ENCODE peak calls at places on chromosomes 12 and 14, in six cellular contexts. C is CD8-positive, alpha-beta memory T cell; Y is neuronal stem cell; B is effector memory CD4-positive, alpha-beta T cell; H is HCT116; W is suprapubic skin. K is an unnamed sample.

GRCh38 chr12:96427269-96427729 is 27.1 kb upstream of the CDK17 start:
- DNase-seq in C (no peak), Y (peak; percentile 11), B (no peak), H (peak; percentile 54), W (peak; percentile 84), K (no peak)

GRCh38 chr12:19496249-19497208 is 57.2 kb downstream of the AEBP2 start:
- DNase-seq in C (no peak), Y (no peak), B (no peak), H (no peak), W (no peak), K (no peak)

GRCh38 chr14:74863274-74863673 is 12.7 kb downstream of the PROX2 start:
- DNase-seq in C (no peak), Y (no peak), B (no peak), H (no peak), W (no peak), K (peak; percentile 41)

GRCh38 chr12:49537709-49538601 is 875 bp upstream of the KCNH3 start:
- DNase-seq in C (peak; percentile 23), Y (no peak), B (no peak), H (no peak), W (no peak), K (no peak)

GRCh38 chr14:100894416-100894815 is 9.1 kb downstream of the RTL1 start:
- DNase-seq in C (no peak), Y (no peak), B (no peak), H (no peak), W (no peak), K (no peak)

GRCh38 chr12:90343966-90344365 is 611.0 kb downstream of the CCER1 start:
- DNase-seq in C (no peak), Y (no peak), B (no peak), H (no peak), W (no peak), K (no peak)

GRCh38 chr14:71361335-71361734 is 454.1 kb downstream of the PCNX1 start:
- DNase-seq in C (no peak), Y (no peak), B (no peak), H (no peak), W (no peak), K (no peak)

GRCh38 chr12:131923260-131923659 is 5.8 kb upstream of the PUS1 start:
- DNase-seq in C (no peak), Y (no peak), B (no peak), H (no peak), W (no peak), K (no peak)

GRCh38 chr12:32926963-32927362 is 30.4 kb upstream of the PKP2 start:
- DNase-seq in C (no peak), Y (no peak), B (no peak), H (no peak), W (no peak), K (no peak)

GRCh38 chr14:64209428-64210165 is 84.6 kb downstream of the ESR2 start:
- DNase-seq in C (no peak), Y (no peak), B (no peak), H (no peak), W (no peak), K (no peak)

GRCh38 chr14:55721353-55721752 is 141.3 kb downstream of the KTN1 start:
- DNase-seq in C (no peak), Y (no peak), B (no peak), H (peak; percentile 22), W (no peak), K (no peak)

GRCh38 chr14:88184956-88185355 is 138.1 kb downstream of the KCNK10 start:
- DNase-seq in C (no peak), Y (no peak), B (no peak), H (no peak), W (no peak), K (no peak)

GRCh38 chr12:12513416-12514006 is 49.2 kb downstream of the DUSP16 start:
- DNase-seq in C (no peak), Y (no peak), B (no peak), H (no peak), W (no peak), K (no peak)

GRCh38 chr14:56488306-56488705 is 91.3 kb upstream of the TMEM260 start:
- DNase-seq in C (no peak), Y (no peak), B (no peak), H (no peak), W (no peak), K (no peak)

GRCh38 chr12:84435682-84436081 is 476.9 kb downstream of the SLC6A15 start:
- DNase-seq in C (no peak), Y (peak; percentile 4), B (no peak), H (no peak), W (no peak), K (no peak)

GRCh38 chr12:53532524-53533445 is 25.5 kb upstream of the NPFF start:
- DNase-seq in C (no peak), Y (no peak), B (no peak), H (no peak), W (no peak), K (no peak)

GRCh38 chr14:65434216-65434850 is 21.8 kb downstream of the FUT8 start:
- DNase-seq in C (no peak), Y (no peak), B (no peak), H (no peak), W (no peak), K (no peak)

GRCh38 chr12:14619731-14620501 is 52.2 kb upstream of the PLBD1 start:
- DNase-seq in C (no peak), Y (no peak), B (no peak), H (no peak), W (no peak), K (no peak)
- H3K27ac ChIP-seq in C (no peak overlapping the region), Y (no peak overlapping the region), B (no peak overlapping the region), H (no peak overlapping the region), W (no peak overlapping the region), K (no peak overlapping the region)

GRCh38 chr12:77064891-77065360 is 443 bp downstream of the E2F7 start:
- DNase-seq in C (no peak), Y (no peak), B (no peak), H (no peak), W (peak; percentile 56), K (no peak)
- H3K27ac ChIP-seq in C (peak overlapping the region; percentile 27), Y (peak overlapping the region; percentile 98), B (no peak overlapping the region), H (peak overlapping the region; percentile 89), W (peak overlapping the region; percentile 4), K (no peak overlapping the region)

GRCh38 chr14:32426596-32427408 is 97.7 kb downstream of the AKAP6 start:
- DNase-seq in C (no peak), Y (no peak), B (no peak), H (no peak), W (no peak), K (no peak)
- H3K27ac ChIP-seq in C (no peak overlapping the region), Y (no peak overlapping the region), B (no peak overlapping the region), H (no peak overlapping the region), W (no peak overlapping the region), K (peak overlapping the region; percentile 67)

GRCh38 chr12:4164591-4165558 is 108.7 kb upstream of the CCND2 start:
- DNase-seq in C (peak; percentile 57), Y (peak; percentile 54), B (peak; percentile 19), H (no peak), W (no peak), K (no peak)
- H3K27ac ChIP-seq in C (no peak overlapping the region), Y (peak overlapping the region; percentile 63), B (peak overlapping the region; percentile 44), H (no peak overlapping the region), W (no peak overlapping the region), K (peak overlapping the region; percentile 35)

GRCh38 chr12:111685322-111685810 is 390 bp downstream of the BRAP start:
- DNase-seq in C (no peak), Y (no peak), B (no peak), H (no peak), W (peak; percentile 58), K (no peak)
- H3K27ac ChIP-seq in C (peak overlapping the region; percentile 84), Y (peak overlapping the region; percentile 38), B (peak overlapping the region; percentile 73), H (peak overlapping the region; percentile 78), W (peak overlapping the region; percentile 85), K (peak overlapping the region; percentile 84)

GRCh38 chr12:48489012-48489411 is 6.7 kb downstream of the C12orf54 start:
- DNase-seq in C (no peak), Y (no peak), B (no peak), H (no peak), W (no peak), K (no peak)
- H3K27ac ChIP-seq in C (no peak overlapping the region), Y (no peak overlapping the region), B (no peak overlapping the region), H (no peak overlapping the region), W (no peak overlapping the region), K (no peak overlapping the region)

DNA sequence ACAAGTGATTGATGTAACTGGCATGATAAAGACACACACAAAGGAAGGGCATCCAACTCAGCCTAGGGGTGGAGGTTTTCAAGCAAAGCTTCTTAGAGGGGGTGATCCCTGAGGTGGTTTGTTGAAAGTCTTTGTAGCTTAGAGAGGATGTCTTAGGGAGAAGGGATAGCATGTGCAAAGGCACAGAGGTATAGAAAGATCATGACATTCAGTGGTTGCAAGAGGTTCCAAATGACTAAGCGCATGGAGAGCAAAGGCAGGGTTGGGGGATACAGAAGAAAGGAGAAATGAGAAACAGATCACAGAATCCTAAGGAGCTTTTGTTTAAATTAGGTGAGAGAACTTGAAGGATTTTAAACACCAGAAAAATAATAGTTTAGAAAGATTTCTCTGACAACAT is 5.2 kb upstream of the CCT2 start:
- DNase-seq in C (no peak), Y (no peak), B (no peak), H (no peak), W (no peak), K (no peak)
- H3K27ac ChIP-seq in C (no peak overlapping the region), Y (no peak overlapping the region), B (no peak overlapping the region), H (no peak overlapping the region), W (no peak overlapping the region), K (no peak overlapping the region)

GRCh38 chr12:42468341-42468821 is 121.2 kb downstream of the PRICKLE1 start:
- DNase-seq in C (no peak), Y (no peak), B (no peak), H (no peak), W (no peak), K (no peak)

GRCh38 chr12:42468853-42469252 is 120.7 kb downstream of the PRICKLE1 start:
- DNase-seq in C (no peak), Y (no peak), B (no peak), H (no peak), W (no peak), K (no peak)

GRCh38 chr12:42473561-42473960 is 116.0 kb downstream of the PRICKLE1 start:
- DNase-seq in C (no peak), Y (no peak), B (no peak), H (no peak), W (no peak), K (no peak)

GRCh38 chr12:42473130-42473529 is 116.4 kb downstream of the PRICKLE1 start:
- DNase-seq in C (no peak), Y (no peak), B (no peak), H (no peak), W (no peak), K (no peak)

GRCh38 chr12:42469355-42470006 is 120.1 kb downstream of the PRICKLE1 start:
- DNase-seq in C (no peak), Y (no peak), B (no peak), H (no peak), W (no peak), K (no peak)
- H3K27ac ChIP-seq in C (no peak overlapping the region), Y (peak overlapping the region; percentile 78), B (no peak overlapping the region), H (no peak overlapping the region), W (no peak overlapping the region), K (no peak overlapping the region)